ENCODE peak calls at places on chromosomes 5 and 9, in seven cellular contexts. S is fibroblast of lung, Y is GM12878, I is aorta, K is neural progenitor cell, M is fibroblast of pulmonary artery, A is BJ. F is an unnamed sample.

GRCh38 chr9:89387970-89388867 is 69.9 kb downstream of the SECISBP2 start:
- DNase-seq in M (peak), Y (no peak), A (peak), S (no peak), K (no peak), I (no peak), F (no peak)

GRCh38 chr5:177049285-177049684 is 26.8 kb downstream of the ZNF346 start:
- DNase-seq in S (no peak), K (no peak), M (no peak), A (no peak), Y (no peak), I (no peak), F (no peak)

GRCh38 chr5:143605403-143606005 is 202.0 kb upstream of the NR3C1 start:
- DNase-seq in Y (peak), K (no peak), S (peak), M (peak), A (no peak), I (no peak), F (no peak)

GRCh38 chr5:10220253-10220652 is 29.4 kb downstream of the ATPSCKMT start:
- DNase-seq in Y (no peak), I (no peak), S (no peak), K (peak), A (no peak), M (no peak), F (no peak)

GRCh38 chr5:44332360-44332971 is 56.8 kb downstream of the FGF10 start:
- DNase-seq in I (no peak), M (peak), S (peak), A (no peak), K (peak), Y (no peak), F (no peak)

GRCh38 chr9:94860678-94861588 is 134.4 kb downstream of the AOPEP start:
- DNase-seq in A (peak), K (no peak), S (peak), I (no peak), M (no peak), Y (peak), F (peak)

GRCh38 chr9:121075251-121076036 is 689 bp downstream of the CNTRL start:
- DNase-seq in K (peak), I (no peak), M (no peak), S (no peak), A (no peak), Y (no peak), F (peak)

GRCh38 chr5:8363133-8363532 is 494.2 kb downstream of the MTRR start:
- DNase-seq in S (peak), K (no peak), A (no peak), I (no peak), M (no peak), Y (no peak), F (no peak)

GRCh38 chr9:93896093-93896492 is 59.1 kb downstream of the BARX1 start:
- DNase-seq in Y (no peak), S (no peak), M (no peak), A (no peak), I (no peak), K (no peak), F (no peak)

GRCh38 chr5:126723643-126724042 is 53.3 kb upstream of the LMNB1 start:
- DNase-seq in S (no peak), I (no peak), M (peak), K (no peak), A (no peak), Y (no peak), F (no peak)

GRCh38 chr5:166726406-166726805 is 1565.0 kb upstream of the WWC1 start:
- DNase-seq in S (no peak), I (no peak), Y (no peak), K (no peak), M (no peak), A (no peak), F (no peak)

GRCh38 chr9:96080364-96080763 is 204.9 kb downstream of the ERCC6L2 start:
- DNase-seq in M (peak), Y (no peak), K (no peak), S (peak), I (no peak), A (no peak), F (no peak)

GRCh38 chr9:19445452-19445851 is 36.6 kb downstream of the ACER2 start:
- DNase-seq in S (peak), A (no peak), M (no peak), Y (no peak), K (no peak), I (no peak), F (no peak)

GRCh38 chr5:39420482-39421145 is 4.2 kb downstream of the DAB2 start:
- DNase-seq in M (peak), I (peak), S (peak), A (peak), Y (no peak), K (peak), F (no peak)

GRCh38 chr9:107119294-107119693 is 163.8 kb upstream of the RAD23B start:
- DNase-seq in Y (no peak), I (no peak), K (no peak), M (no peak), S (no peak), A (no peak), F (no peak)

GRCh38 chr9:126304207-126304945 is 22.3 kb upstream of the MVB12B start:
- DNase-seq in K (no peak), I (no peak), M (no peak), Y (no peak), S (no peak), A (no peak), F (no peak)

GRCh38 chr5:135220394-135221186 is 178.4 kb downstream of the MACROH2A1 start:
- DNase-seq in K (no peak), S (no peak), M (no peak), A (no peak), Y (no peak), I (no peak), F (no peak)

GRCh38 chr9:98375138-98375726 is 119.8 kb upstream of the TBC1D2 start:
- DNase-seq in Y (no peak), I (no peak), S (peak), A (peak), K (no peak), M (peak), F (no peak)

GRCh38 chr5:31823477-31823876 is 184.5 kb downstream of the PDZD2 start:
- DNase-seq in I (no peak), K (no peak), Y (no peak), A (no peak), S (no peak), M (peak), F (no peak)

GRCh38 chr9:116327702-116328440 is 174.3 kb downstream of the PAPPA start:
- DNase-seq in K (no peak), A (peak), Y (no peak), S (peak), M (peak), I (no peak), F (no peak)

GRCh38 chr9:12351293-12351852 is 341.8 kb upstream of the TYRP1 start:
- DNase-seq in S (no peak), M (no peak), K (no peak), A (no peak), Y (no peak), I (no peak), F (no peak)

GRCh38 chr5:174520420-174521396 is 203.7 kb upstream of the MSX2 start:
- DNase-seq in M (no peak), S (peak), Y (no peak), I (no peak), K (peak), A (no peak), F (no peak)

GRCh38 chr5:77994943-77995342 is 218.8 kb upstream of the TBCA start:
- DNase-seq in M (no peak), S (no peak), Y (no peak), K (no peak), A (no peak), I (no peak), F (no peak)

GRCh38 chr9:75852746-75853145 is 37.7 kb upstream of the PCSK5 start:
- DNase-seq in K (no peak), I (no peak), S (no peak), A (no peak), M (no peak), Y (no peak), F (no peak)

GRCh38 chr5:173581408-173582197 is 34.8 kb downstream of the BOD1 start:
- DNase-seq in M (peak), Y (no peak), K (peak), I (no peak), A (no peak), S (peak), F (no peak)

GRCh38 chr5:6713274-6714181 is at the start of gene TENT4A:
- DNase-seq in S (peak), M (no peak), I (peak), Y (no peak), K (no peak), A (no peak), F (no peak)

GRCh38 chr9:113886471-113886870 is 10.4 kb downstream of the ZNF618 start:
- DNase-seq in A (no peak), Y (no peak), I (no peak), S (no peak), K (peak), M (no peak), F (no peak)

GRCh38 chr9:132673355-132673754 is 3.1 kb downstream of the GTF3C4 start:
- DNase-seq in K (peak), A (no peak), S (peak), I (no peak), Y (no peak), M (peak), F (peak)

GRCh38 chr5:160619381-160619780 is 197.7 kb downstream of the PTTG1 start:
- DNase-seq in S (no peak), M (no peak), Y (no peak), A (no peak), I (no peak), K (peak), F (no peak)

GRCh38 chr9:88587885-88588628 is 53.1 kb downstream of the NXNL2 start:
- DNase-seq in Y (no peak), K (no peak), S (no peak), A (no peak), I (no peak), M (no peak), F (no peak)

DNA sequence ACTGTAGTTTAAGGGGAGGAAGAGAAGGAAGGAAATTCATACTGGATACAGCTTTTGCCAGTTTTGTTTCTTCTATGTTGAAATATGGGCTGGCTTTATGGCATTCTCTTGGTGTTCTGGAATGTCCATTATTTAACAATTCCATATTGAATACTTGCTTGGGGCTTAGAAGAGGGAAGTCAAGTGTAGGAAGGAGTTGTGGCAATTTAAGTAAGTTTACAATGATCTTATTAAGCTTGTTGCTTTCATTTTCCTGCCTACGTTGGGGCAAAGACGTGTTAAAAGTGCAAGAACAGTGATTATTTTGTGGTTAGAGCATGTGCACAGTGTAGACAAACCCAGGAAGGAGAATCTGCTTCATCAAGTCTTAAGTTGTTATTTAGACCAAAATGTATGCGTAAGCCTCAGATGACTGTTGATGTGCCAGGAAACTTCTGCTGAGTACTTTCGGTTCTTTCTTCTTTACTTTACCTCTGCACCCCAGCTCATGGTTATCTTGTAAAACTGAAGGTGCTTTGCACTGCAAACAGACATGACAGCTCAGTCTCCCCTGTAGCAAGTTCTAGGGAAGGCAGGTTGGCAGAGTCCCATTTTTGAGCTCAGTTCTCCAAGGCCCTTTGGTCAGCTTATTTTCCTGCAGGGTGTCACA is 75.8 kb downstream of the F2RL2 start:
- DNase-seq in I (no peak), K (no peak), S (no peak), A (no peak), Y (peak), M (no peak), F (peak)
- H3K4me3 ChIP-seq in I (no peak), K (no peak), S (no peak), A (no peak), Y (peak), M (no peak), F (peak)

GRCh38 chr5:141135718-141136266 is 786 bp downstream of the PCDHB5 start:
- DNase-seq in I (no peak), S (no peak), A (no peak), Y (no peak), M (no peak), K (no peak), F (no peak)
- H3K4me3 ChIP-seq in I (peak), S (no peak), A (no peak), Y (no peak), M (peak), K (peak), F (no peak)

DNA sequence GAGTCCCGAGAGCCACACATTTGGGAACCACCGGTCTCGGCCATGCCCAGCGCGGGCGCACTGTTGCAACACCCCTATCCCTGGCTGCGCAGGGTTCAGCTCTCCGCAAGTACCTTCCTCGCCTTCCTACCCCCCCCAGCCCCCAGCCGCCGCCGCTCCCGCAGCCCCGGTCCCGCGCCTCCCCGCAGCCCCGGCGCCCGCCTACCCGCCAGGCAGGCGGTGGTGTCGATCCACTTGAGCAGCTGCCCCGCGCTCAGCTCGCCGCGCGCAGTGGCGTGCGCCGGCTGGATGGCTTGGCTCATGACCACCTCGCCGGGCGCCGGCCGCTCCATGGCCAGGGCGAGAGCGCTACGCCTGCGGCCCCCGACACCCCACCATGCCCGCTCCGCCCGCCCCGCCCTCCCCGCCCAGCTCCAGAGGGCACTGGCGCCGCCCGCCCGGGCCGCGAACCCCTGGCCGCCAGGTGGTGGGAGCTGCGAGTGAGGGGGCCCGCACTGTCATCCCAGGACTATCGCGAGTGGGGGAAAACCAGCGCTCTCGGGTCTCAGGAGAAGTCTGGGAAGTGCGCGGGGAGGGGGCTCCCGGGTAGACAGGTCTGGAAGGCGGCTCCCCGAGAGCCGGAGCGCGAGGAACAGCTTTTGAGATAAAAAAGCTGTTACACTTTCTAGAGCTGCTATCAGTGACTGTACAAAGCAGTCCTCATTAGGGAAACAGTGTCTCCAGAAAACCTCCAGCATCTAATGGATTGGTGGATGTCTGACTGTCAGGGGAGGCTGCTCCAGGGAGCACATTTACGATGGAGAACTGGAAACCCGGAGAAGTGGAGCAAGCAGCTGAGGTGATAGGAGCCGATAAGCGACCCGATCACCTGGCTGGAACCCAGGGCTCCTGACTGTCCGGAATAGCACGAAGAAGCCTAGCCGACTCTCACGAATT is at the start of gene ACOT12:
- DNase-seq in Y (no peak), M (peak), A (no peak), S (peak), I (peak), K (peak), F (no peak)
- H3K4me3 ChIP-seq in Y (no peak), M (peak), A (peak), S (peak), I (peak), K (peak), F (no peak)

GRCh38 chr9:4144869-4145268 is 155.0 kb downstream of the GLIS3 start:
- DNase-seq in K (no peak), M (no peak), Y (no peak), S (peak), I (no peak), A (no peak), F (no peak)
- H3K4me3 ChIP-seq in K (no peak), M (peak), Y (no peak), S (peak), I (no peak), A (no peak), F (no peak)

GRCh38 chr9:112032009-112032408 is 135.4 kb downstream of the UGCG start:
- DNase-seq in Y (peak), S (no peak), K (no peak), I (no peak), M (no peak), A (no peak), F (no peak)

GRCh38 chr9:112034216-112034611 is 137.6 kb downstream of the UGCG start:
- DNase-seq in Y (no peak), S (peak), A (no peak), K (no peak), M (no peak), I (no peak), F (no peak)

GRCh38 chr9:112033237-112034215 is 136.9 kb downstream of the UGCG start:
- DNase-seq in A (no peak), K (no peak), S (no peak), Y (peak), M (no peak), I (no peak), F (no peak)

GRCh38 chr9:112031400-112031799 is 134.8 kb downstream of the UGCG start:
- DNase-seq in M (no peak), A (no peak), S (no peak), Y (no peak), I (no peak), K (no peak), F (no peak)

DNA sequence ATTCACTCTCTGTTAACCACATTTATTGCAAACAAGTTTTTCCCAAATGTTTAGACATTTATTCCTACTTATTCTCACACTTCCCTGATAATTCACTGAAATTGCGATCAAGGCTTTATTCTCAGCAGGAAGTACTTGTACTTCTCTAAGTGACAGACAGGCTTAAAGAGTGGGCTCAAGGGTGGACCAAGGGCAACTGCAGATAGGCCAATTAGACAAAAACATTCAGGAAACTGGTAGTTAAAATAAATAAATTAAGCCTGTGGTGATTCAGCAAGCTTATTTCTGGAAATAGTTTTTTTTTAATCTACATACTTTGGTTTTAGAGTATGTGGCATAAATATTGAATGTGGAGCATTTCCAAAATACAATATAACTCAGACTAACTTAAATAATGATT is 136.1 kb downstream of the UGCG start:
- DNase-seq in Y (no peak), A (no peak), S (peak), M (no peak), K (no peak), I (no peak), F (no peak)
- H3K4me3 ChIP-seq in Y (no peak), A (no peak), S (no peak), M (no peak), K (no peak), I (no peak), F (no peak)

GRCh38 chr5:93644760-93645159 is 61.7 kb downstream of the NR2F1 start:
- DNase-seq in I (no peak), A (no peak), Y (no peak), S (no peak), K (no peak), M (no peak), F (no peak)
- H3K4me3 ChIP-seq in I (no peak), A (no peak), Y (no peak), S (no peak), K (no peak), M (no peak), F (no peak)

GRCh38 chr5:181186022-181186421 is 19.0 kb downstream of the TRIM7 start:
- DNase-seq in K (no peak), A (no peak), Y (no peak), I (peak), S (no peak), M (no peak), F (no peak)

GRCh38 chr5:181187500-181188213 is 17.3 kb downstream of the TRIM7 start:
- DNase-seq in Y (no peak), M (peak), A (no peak), S (peak), I (peak), K (peak), F (peak)

GRCh38 chr5:181185560-181185959 is 19.4 kb downstream of the TRIM7 start:
- DNase-seq in K (no peak), A (no peak), S (no peak), M (no peak), I (peak), Y (no peak), F (no peak)

GRCh38 chr5:181186902-181187499 is 18.0 kb downstream of the TRIM7 start:
- DNase-seq in S (no peak), A (no peak), I (peak), M (no peak), K (no peak), Y (no peak), F (no peak)

DNA sequence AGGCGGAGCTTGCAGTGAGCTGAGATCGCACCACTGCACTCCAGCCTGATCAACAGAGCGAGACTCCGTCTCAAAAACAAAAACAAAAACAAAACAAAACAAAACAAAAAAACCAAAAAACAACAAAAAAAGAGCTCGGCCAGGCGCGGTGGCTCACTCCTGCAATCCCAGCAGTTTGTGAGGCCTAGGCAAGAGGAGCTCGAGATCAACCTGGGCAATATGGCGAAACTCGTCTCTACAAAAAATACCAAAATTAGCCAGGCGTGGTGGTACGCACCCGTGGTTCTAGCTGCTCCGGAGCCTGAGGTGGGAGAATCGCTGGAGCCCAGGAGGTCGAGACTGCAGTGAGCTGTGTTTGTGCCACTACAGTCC is 20.2 kb downstream of the TRIM7 start:
- DNase-seq in I (peak), A (no peak), Y (no peak), S (no peak), M (no peak), K (no peak), F (no peak)
- H3K4me3 ChIP-seq in I (no peak), A (peak), Y (peak), S (no peak), M (no peak), K (peak), F (peak)

GRCh38 chr9:137076636-137077009 is 694 bp upstream of the UAP1L1 start:
- DNase-seq in Y (no peak), S (no peak), A (no peak), I (peak), M (no peak), K (no peak), F (no peak)

GRCh38 chr9:137078701-137079400 is 1.5 kb downstream of the UAP1L1 start:
- DNase-seq in S (no peak), M (no peak), A (no peak), I (peak), K (peak), Y (no peak), F (no peak)

GRCh38 chr9:137077758-137078693 is 709 bp downstream of the UAP1L1 start:
- DNase-seq in I (peak), Y (no peak), M (no peak), S (no peak), K (peak), A (no peak), F (no peak)

GRCh38 chr9:137075275-137075775 is 2.0 kb upstream of the UAP1L1 start:
- DNase-seq in K (no peak), I (no peak), Y (no peak), S (no peak), A (no peak), M (no peak), F (no peak)

GRCh38 chr9:137077010-137077747 is at the start of gene UAP1L1:
- DNase-seq in I (peak), M (peak), A (no peak), Y (no peak), K (peak), S (peak), F (peak)
- H3K4me3 ChIP-seq in I (peak), M (peak), A (peak), Y (peak), K (peak), S (peak), F (peak)

F was measured in naive thymus-derived CD4-positive, alpha-beta T cell.